ENCODE peak calls at places on chromosomes 4 and X, in five cellular contexts. M, N, X, W and D are unnamed samples.
A peak's percentile ranks its signal among the peaks of the same experiment; 100 is the strongest.

GRCh38 chr4:81404294-81404693 is 67.4 kb downstream of the RASGEF1B start:
- DNase-seq in W (no peak), N (no peak), M (no peak), X (no peak), D (peak; percentile 36)

GRCh38 chr4:156781852-156782251 is 189.7 kb downstream of the PDGFC start:
- DNase-seq in N (no peak), M (peak; percentile 81), X (no peak), W (no peak), D (no peak)

GRCh38 chr4:107497054-107497453 is 223.0 kb downstream of the PAPSS1 start:
- DNase-seq in X (no peak), N (no peak), M (no peak), W (no peak), D (no peak)

GRCh38 chrX:10979956-10980355 is 131.2 kb upstream of the HCCS start:
- DNase-seq in N (no peak), X (no peak), M (peak; percentile 18), W (no peak), D (no peak)

GRCh38 chrX:13418126-13419091 is 98.6 kb upstream of the ATXN3L start:
- DNase-seq in W (no peak), N (no peak), X (no peak), M (peak; percentile 85), D (no peak)

GRCh38 chrX:39988496-39988895 is 109.3 kb downstream of the BCOR start:
- DNase-seq in M (no peak), N (no peak), X (no peak), W (no peak), D (no peak)

GRCh38 chr4:10611673-10612072 is 72.9 kb downstream of the CLNK start:
- DNase-seq in X (no peak), W (peak; percentile 84), M (peak; percentile 93), N (no peak), D (no peak)

GRCh38 chrX:11759461-11760311 is 1.6 kb downstream of the MSL3 start:
- DNase-seq in W (peak; percentile 83), X (no peak), M (peak; percentile 98), N (peak; percentile 59), D (peak; percentile 93)

GRCh38 chrX:35439692-35440091 is 358.4 kb upstream of the MAGEB16 start:
- DNase-seq in X (no peak), W (no peak), N (no peak), M (no peak), D (peak; percentile 43)

GRCh38 chr4:71020611-71021010 is 27.2 kb downstream of the DCK start:
- DNase-seq in X (no peak), W (no peak), M (peak; percentile 5), N (no peak), D (no peak)

GRCh38 chr4:67014592-67014991 is 530.7 kb downstream of the CENPC start:
- DNase-seq in W (no peak), X (no peak), N (no peak), M (no peak), D (no peak)

GRCh38 chr4:121777625-121778024 is 12.7 kb upstream of the SMIM43 start:
- DNase-seq in W (no peak), M (peak; percentile 76), N (no peak), X (no peak), D (no peak)

GRCh38 chrX:13092455-13092941 is 48.1 kb upstream of the FAM9C start:
- DNase-seq in W (no peak), N (peak; percentile 77), M (no peak), X (peak; percentile 23), D (peak; percentile 52)

GRCh38 chrX:78625292-78625909 is 33.7 kb downstream of the RTL3 start:
- DNase-seq in W (no peak), M (peak; percentile 59), X (no peak), N (no peak), D (no peak)

GRCh38 chr4:47031011-47031678 is at the start of gene GABRB1:
- DNase-seq in W (peak; percentile 45), M (peak; percentile 64), N (no peak), X (no peak), D (peak; percentile 69)

GRCh38 chrX:3712870-3713224 is 602 bp downstream of the PRKX start:
- DNase-seq in N (no peak), W (no peak), M (no peak), X (no peak), D (peak; percentile 25)

GRCh38 chr4:17958185-17958584 is 63.4 kb downstream of the LCORL start:
- DNase-seq in W (no peak), M (no peak), N (no peak), X (no peak), D (no peak)

GRCh38 chrX:38954520-38954919 is 153.3 kb downstream of the MID1IP1 start:
- DNase-seq in N (no peak), M (no peak), W (no peak), X (no peak), D (no peak)

GRCh38 chr4:186719925-186720694 is 3.5 kb downstream of the FAT1 start:
- DNase-seq in W (no peak), M (no peak), X (no peak), N (no peak), D (peak; percentile 25)

GRCh38 chr4:140595065-140595464 is 26.3 kb upstream of the UCP1 start:
- DNase-seq in X (no peak), W (no peak), M (peak; percentile 9), N (no peak), D (peak; percentile 68)

GRCh38 chrX:3520987-3521875 is 174.8 kb upstream of the MXRA5 start:
- DNase-seq in X (no peak), M (peak; percentile 76), W (no peak), N (no peak), D (no peak)

GRCh38 chr4:130639871-130640270 is 1543.9 kb downstream of the C4orf33 start:
- DNase-seq in X (no peak), M (no peak), N (no peak), W (no peak), D (no peak)

GRCh38 chr4:147924604-147925412 is 192.9 kb downstream of the ARHGAP10 start:
- DNase-seq in N (no peak), M (peak; percentile 23), X (no peak), W (peak; percentile 17), D (peak; percentile 40)